ENCODE peak calls at places on chromosomes 11 and 22, in ten cellular contexts. Y is EH; O is CD8-positive, alpha-beta memory T cell; T is HL-60; G is CD4-positive, alpha-beta memory T cell; C is foreskin melanocyte; F is mesenteric fat pad; M is right cardiac atrium; N is GM23338; I is stimulated activated naive CD4-positive, alpha-beta T cell treated with Interleukin-2 at 50 U/mL for 16 hours. E is an unnamed sample.

GRCh38 chr11:13348305-13348704 is 70.7 kb downstream of the BMAL1 start:
- DNase-seq in Y (no peak), O (no peak), T (peak; percentile 10), G (no peak), C (no peak), F (no peak), M (no peak), N (no peak), I (no peak), E (no peak)

GRCh38 chr11:109048098-109048497 is 373.9 kb upstream of the C11orf87 start:
- DNase-seq in Y (no peak), O (no peak), T (no peak), G (no peak), C (no peak), F (no peak), M (no peak), N (no peak), I (no peak), E (no peak)

GRCh38 chr22:48745842-48746788 is 1081.6 kb downstream of the BRD1 start:
- DNase-seq in Y (no peak), O (no peak), T (no peak), G (no peak), C (no peak), F (peak; percentile 82), M (no peak), N (no peak), I (no peak), E (peak; percentile 60)

GRCh38 chr11:116835042-116835772 is 2.2 kb downstream of the APOA1 start:
- DNase-seq in Y (no peak), O (no peak), T (peak; percentile 71), G (no peak), C (no peak), F (peak; percentile 87), M (no peak), N (peak; percentile 41), I (no peak), E (no peak)

GRCh38 chr22:46461566-46462180 is 75.7 kb downstream of the CELSR1 start:
- DNase-seq in Y (no peak), O (no peak), T (no peak), G (no peak), C (no peak), F (no peak), M (no peak), N (no peak), I (no peak), E (no peak)

GRCh38 chr11:1232328-1233321 is 9.8 kb downstream of the MUC5B start:
- DNase-seq in Y (no peak), O (no peak), T (no peak), G (peak; percentile 25), C (no peak), F (peak; percentile 80), M (peak; percentile 37), N (no peak), I (no peak), E (no peak)

GRCh38 chr11:14270690-14271542 is 88.1 kb downstream of the RRAS2 start:
- DNase-seq in Y (no peak), O (peak; percentile 29), T (peak; percentile 79), G (no peak), C (no peak), F (no peak), M (no peak), N (no peak), I (no peak), E (no peak)

GRCh38 chr11:45853616-45854219 is 6.4 kb downstream of the CRY2 start:
- DNase-seq in Y (no peak), O (no peak), T (no peak), G (no peak), C (no peak), F (no peak), M (peak; percentile 81), N (no peak), I (no peak), E (no peak)